ENCODE peak calls at places on chromosomes 6 and 20, in nine cellular contexts. O is adrenal gland; T is CD8-positive, alpha-beta T cell; I is ascending aorta; M is heart left ventricle; J is stomach; S is lower lobe of right lung; R is fibroblast of lung; W is H1. X is an unnamed sample.

GRCh38 chr6:166903500-166903899 is 52.9 kb downstream of the RNASET2 start:
- DNase-seq in O (no peak), T (no peak), I (no peak), M (no peak), J (no peak), S (no peak), R (no peak), W (no peak), X (no peak)

GRCh38 chr6:123997223-123997622 is 193.6 kb downstream of the NKAIN2 start:
- DNase-seq in O (no peak), T (no peak), I (no peak), M (no peak), J (no peak), S (no peak), R (no peak), W (no peak), X (no peak)

GRCh38 chr20:16548073-16548672 is 25.1 kb downstream of the KIF16B start:
- DNase-seq in O (no peak), T (no peak), I (no peak), M (no peak), J (no peak), S (no peak), R (no peak), W (no peak), X (no peak)

GRCh38 chr6:139285590-139285989 is 6.2 kb downstream of the TXLNB start:
- DNase-seq in O (no peak), T (no peak), I (no peak), M (no peak), J (no peak), S (no peak), R (no peak), W (no peak), X (no peak)

GRCh38 chr6:135030532-135031178 is 24.0 kb downstream of the HBS1L start:
- DNase-seq in O (no peak), T (no peak), I (no peak), M (no peak), J (no peak), S (no peak), R (peak; percentile 49), W (no peak), X (no peak)

GRCh38 chr6:251920-252319 is 40.4 kb upstream of the DUSP22 start:
- DNase-seq in O (no peak), T (no peak), I (no peak), M (no peak), J (no peak), S (no peak), R (no peak), W (no peak), X (no peak)

GRCh38 chr20:46563170-46563847 is 12.9 kb upstream of the OCSTAMP start:
- DNase-seq in O (no peak), T (no peak), I (no peak), M (no peak), J (no peak), S (no peak), R (no peak), W (no peak), X (no peak)

GRCh38 chr6:107634147-107635057 is 144.5 kb downstream of the SOBP start:
- DNase-seq in O (no peak), T (no peak), I (no peak), M (peak; percentile 44), J (no peak), S (no peak), R (peak; percentile 24), W (no peak), X (no peak)

GRCh38 chr6:158278015-158278414 is 34.2 kb upstream of the TULP4 start:
- DNase-seq in O (no peak), T (no peak), I (no peak), M (no peak), J (no peak), S (no peak), R (no peak), W (no peak), X (no peak)

GRCh38 chr6:121884056-121884455 is 448.6 kb downstream of the GJA1 start:
- DNase-seq in O (no peak), T (no peak), I (no peak), M (no peak), J (no peak), S (no peak), R (peak; percentile 58), W (no peak), X (no peak)

GRCh38 chr6:159084493-159085091 is 39.8 kb upstream of the TAGAP start:
- DNase-seq in O (no peak), T (no peak), I (no peak), M (no peak), J (no peak), S (no peak), R (peak; percentile 80), W (no peak), X (no peak)

GRCh38 chr6:20325641-20326421 is 75.8 kb upstream of the E2F3 start:
- DNase-seq in O (no peak), T (no peak), I (no peak), M (no peak), J (no peak), S (no peak), R (no peak), W (no peak), X (no peak)

GRCh38 chr6:52639493-52639892 is 31.4 kb upstream of the TMEM14A start:
- DNase-seq in O (no peak), T (no peak), I (no peak), M (no peak), J (no peak), S (no peak), R (no peak), W (no peak), X (no peak)

GRCh38 chr6:46652232-46652602 is 401 bp downstream of the CYP39A1 start:
- DNase-seq in O (no peak), T (no peak), I (no peak), M (no peak), J (no peak), S (no peak), R (no peak), W (no peak), X (no peak)

GRCh38 chr6:28010526-28010925 is 53.5 kb downstream of the OR2B6 start:
- DNase-seq in O (no peak), T (no peak), I (no peak), M (no peak), J (no peak), S (no peak), R (no peak), W (no peak), X (no peak)

GRCh38 chr6:3575166-3575565 is 118.3 kb upstream of the SLC22A23 start:
- DNase-seq in O (no peak), T (no peak), I (no peak), M (no peak), J (no peak), S (no peak), R (no peak), W (no peak), X (no peak)

GRCh38 chr20:11207749-11208502 is 534.1 kb upstream of the JAG1 start:
- DNase-seq in O (no peak), T (no peak), I (peak; percentile 19), M (no peak), J (peak; percentile 67), S (no peak), R (peak; percentile 93), W (no peak), X (no peak)

GRCh38 chr20:32050851-32051556 is 1.0 kb upstream of the HCK start:
- DNase-seq in O (peak; percentile 57), T (no peak), I (no peak), M (peak; percentile 67), J (no peak), S (peak; percentile 79), R (no peak), W (no peak), X (peak; percentile 49)

GRCh38 chr20:44616604-44616964 is 34.2 kb downstream of the PKIG start:
- DNase-seq in O (no peak), T (no peak), I (no peak), M (peak; percentile 70), J (peak; percentile 46), S (no peak), R (no peak), W (no peak), X (no peak)
- H3K9me3 ChIP-seq in O (no peaks in the 10 kb centered on the region), T (no peaks in the 10 kb centered on the region), I (no peaks in the 10 kb centered on the region), M (no peaks in the 10 kb centered on the region), J (no peaks in the 10 kb centered on the region), S (no peaks in the 10 kb centered on the region), R (no peaks in the 10 kb centered on the region), W (no peaks in the 10 kb centered on the region), X (no peaks in the 10 kb centered on the region)

DNA sequence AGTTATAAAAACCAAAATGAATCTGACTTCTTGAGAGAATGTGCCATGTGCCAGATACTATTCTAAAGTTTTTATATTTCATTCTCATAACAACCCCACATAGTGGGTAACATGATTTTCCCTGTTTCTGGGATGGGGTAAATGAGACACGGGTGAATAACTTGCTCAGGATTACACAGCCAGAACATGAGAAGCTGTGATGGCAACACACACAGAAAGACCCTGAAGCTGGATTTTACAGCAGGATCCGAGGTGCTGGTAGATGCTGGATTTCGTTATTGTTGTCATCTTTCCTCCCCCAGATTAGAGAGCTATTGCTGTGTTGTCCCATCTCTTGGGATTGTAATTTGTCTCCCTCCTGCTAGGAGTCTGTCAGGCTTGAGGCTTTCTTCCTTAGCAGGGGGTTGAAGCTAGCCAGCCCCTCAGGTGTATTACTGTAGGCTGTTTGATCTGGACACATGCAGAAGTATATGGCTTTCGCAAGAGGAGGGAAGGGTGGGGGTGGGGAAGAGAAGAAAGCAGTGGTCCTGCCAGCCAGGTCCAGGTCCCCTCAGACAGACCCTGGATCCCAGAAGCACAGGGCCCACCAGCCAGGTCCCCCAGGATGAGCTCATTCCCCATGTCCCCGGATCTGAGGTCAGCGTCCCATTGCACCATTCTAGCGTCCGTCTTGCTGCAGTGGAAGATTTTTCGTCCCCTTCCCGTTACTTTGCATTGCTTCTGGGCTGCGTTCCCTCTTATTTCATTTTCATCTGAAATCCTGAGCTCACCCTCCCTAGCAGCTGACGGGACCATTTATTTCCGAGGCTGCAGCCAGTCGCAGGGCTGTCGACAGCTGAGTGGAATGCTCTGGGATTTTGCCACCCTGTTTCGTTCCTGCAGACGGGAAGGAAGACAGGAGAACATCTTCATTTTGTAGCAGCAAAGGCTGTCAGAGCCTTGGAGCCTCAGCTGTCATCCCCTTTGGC is 7.3 kb upstream of the KCNG1 start:
- DNase-seq in O (no peak), T (no peak), I (no peak), M (no peak), J (no peak), S (no peak), R (no peak), W (no peak), X (no peak)
- H3K27me3 ChIP-seq in O (peaks cover 30% of the 10 kb centered on the region), T (no peaks in the 10 kb centered on the region), I (no peaks in the 10 kb centered on the region), M (peaks cover 14% of the 10 kb centered on the region), J (peaks cover 34% of the 10 kb centered on the region), S (peaks cover 35% of the 10 kb centered on the region), R (peaks cover 38% of the 10 kb centered on the region), W (peaks cover 7% of the 10 kb centered on the region), X (peaks cover 69% of the 10 kb centered on the region)

DNA sequence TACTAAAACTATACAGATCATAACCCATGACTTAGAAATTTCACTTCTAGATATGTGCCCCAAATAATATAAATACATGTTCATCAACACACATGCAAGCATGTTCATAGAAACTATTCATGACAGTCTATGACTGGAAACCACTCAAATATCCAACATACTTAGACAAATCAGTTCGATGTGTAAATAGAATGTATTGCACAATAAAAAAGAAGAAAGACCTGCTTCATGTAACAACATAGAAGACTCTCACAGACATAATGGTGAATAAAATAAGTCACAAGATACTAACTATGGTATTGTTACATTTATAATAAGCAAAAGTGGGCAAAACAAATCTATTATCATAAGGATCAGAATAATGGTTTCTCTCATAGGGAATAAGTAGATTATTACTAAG is 163.5 kb upstream of the THBS2 start:
- DNase-seq in O (no peak), T (no peak), I (no peak), M (no peak), J (no peak), S (no peak), R (no peak), W (no peak), X (no peak)
- H3K9me3 ChIP-seq in O (peaks cover 7% of the 10 kb centered on the region), T (no peaks in the 10 kb centered on the region), I (peaks cover 13% of the 10 kb centered on the region), M (peaks cover 18% of the 10 kb centered on the region), J (peaks cover 9% of the 10 kb centered on the region), S (peaks cover 9% of the 10 kb centered on the region), R (no peaks in the 10 kb centered on the region), W (peaks cover 25% of the 10 kb centered on the region), X (peaks cover 14% of the 10 kb centered on the region)

GRCh38 chr20:57685134-57685851 is 24.5 kb downstream of the PMEPA1 start:
- DNase-seq in O (no peak), T (no peak), I (no peak), M (no peak), J (no peak), S (no peak), R (peak; percentile 77), W (no peak), X (no peak)
- H3K27me3 ChIP-seq in O (no peaks in the 10 kb centered on the region), T (no peaks in the 10 kb centered on the region), I (no peaks in the 10 kb centered on the region), M (no peaks in the 10 kb centered on the region), J (no peaks in the 10 kb centered on the region), S (no peaks in the 10 kb centered on the region), R (peaks cover 9% of the 10 kb centered on the region), W (no peaks in the 10 kb centered on the region), X (no peaks in the 10 kb centered on the region)

X was measured in tibial artery.